ENCODE peak calls at places on chromosomes 4 and X, in eight cellular contexts. A is ovary, E is lower leg skin, S is iPS DF 6.9, Y is colonic mucosa, I is cardiac muscle cell, O is PC-3, X is GM23248. M is an unnamed sample.

GRCh38 chr4:23667659-23668058 is 222.2 kb downstream of the PPARGC1A start:
- DNase-seq in A (no peak), O (no peak), E (no peak), I (no peak), S (no peak), X (no peak), Y (no peak), M (no peak)

GRCh38 chr4:188021548-188022249 is 26.1 kb downstream of the ZFP42 start:
- DNase-seq in A (no peak), X (no peak), E (no peak), Y (peak), I (no peak), O (peak), S (no peak), M (no peak)

GRCh38 chr4:89823416-89823815 is 13.5 kb downstream of the SNCA start:
- DNase-seq in S (no peak), Y (no peak), E (no peak), A (no peak), I (peak), O (no peak), X (peak), M (no peak)

GRCh38 chr4:189988892-189989431 is 38.1 kb downstream of the FRG2 start:
- DNase-seq in E (no peak), O (no peak), Y (no peak), X (no peak), I (no peak), S (no peak), A (no peak), M (no peak)

GRCh38 chrX:30141966-30142365 is 73.4 kb upstream of the MAGEB2 start:
- DNase-seq in X (peak), I (peak), A (no peak), E (no peak), O (peak), Y (no peak), S (peak), M (no peak)

GRCh38 chr4:8675383-8675782 is 82.8 kb downstream of the CPZ start:
- DNase-seq in A (no peak), E (no peak), I (peak), X (peak), O (peak), S (peak), Y (no peak), M (peak)

GRCh38 chr4:117010695-117011094 is 74.7 kb downstream of the TRAM1L1 start:
- DNase-seq in O (no peak), A (no peak), E (no peak), I (no peak), Y (no peak), X (no peak), S (no peak), M (no peak)

GRCh38 chrX:31293409-31293808 is 221.6 kb upstream of the FTHL17 start:
- DNase-seq in X (no peak), O (no peak), I (no peak), Y (no peak), E (no peak), S (no peak), A (no peak), M (no peak)

GRCh38 chrX:16125520-16126149 is 2.3 kb downstream of the GRPR start:
- DNase-seq in I (no peak), Y (no peak), O (peak), A (no peak), X (no peak), E (no peak), S (no peak), M (peak)

GRCh38 chrX:135086197-135086854 is 34.0 kb downstream of the ETDB start:
- DNase-seq in Y (peak), O (peak), I (peak), X (peak), S (no peak), E (no peak), A (no peak), M (peak)

GRCh38 chr4:130028552-130028951 is 932.6 kb downstream of the C4orf33 start:
- DNase-seq in A (no peak), I (no peak), X (no peak), Y (no peak), E (no peak), O (no peak), S (no peak), M (no peak)

GRCh38 chrX:57596109-57596870 is 4.5 kb downstream of the ZXDB start:
- DNase-seq in X (peak), S (no peak), O (peak), Y (no peak), I (peak), A (no peak), E (no peak), M (no peak)

GRCh38 chrX:29948653-29949052 is 266.7 kb upstream of the MAGEB2 start:
- DNase-seq in A (no peak), X (no peak), E (no peak), O (peak), Y (no peak), S (no peak), I (peak), M (no peak)

GRCh38 chrX:47568656-47569295 is 7.8 kb downstream of the ARAF start:
- DNase-seq in X (no peak), A (no peak), I (no peak), S (no peak), O (peak), Y (no peak), E (no peak), M (no peak)

GRCh38 chr4:148203056-148203898 is 238.9 kb downstream of the NR3C2 start:
- DNase-seq in E (no peak), X (no peak), I (no peak), A (no peak), O (no peak), Y (peak), S (no peak), M (peak)

GRCh38 chr4:8915201-8916200 is 43.9 kb upstream of the HMX1 start:
- DNase-seq in X (no peak), S (no peak), E (peak), I (no peak), A (peak), Y (peak), O (no peak), M (no peak)

GRCh38 chr4:31291238-31291637 is 571.1 kb downstream of the PCDH7 start:
- DNase-seq in X (no peak), A (no peak), Y (no peak), I (no peak), E (no peak), O (no peak), S (peak), M (no peak)

GRCh38 chr4:34181891-34182290 is 2062.4 kb downstream of the ARAP2 start:
- DNase-seq in E (no peak), I (peak), Y (no peak), A (no peak), S (no peak), X (peak), O (peak), M (no peak)

GRCh38 chr4:37977471-37978452 is 17.6 kb downstream of the PTTG2 start:
- DNase-seq in X (peak), A (peak), Y (peak), S (no peak), E (peak), O (peak), I (peak), M (peak)

GRCh38 chr4:9762823-9763475 is 18.5 kb upstream of the DRD5 start:
- DNase-seq in A (peak), S (peak), E (no peak), O (peak), Y (peak), X (peak), I (peak), M (peak)

GRCh38 chr4:153729901-153730300 is 29.9 kb downstream of the RNF175 start:
- DNase-seq in Y (no peak), X (no peak), O (no peak), I (no peak), S (no peak), E (no peak), A (no peak), M (no peak)

GRCh38 chrX:12360991-12361598 is 222.8 kb downstream of the FRMPD4 start:
- DNase-seq in E (no peak), X (no peak), S (no peak), I (peak), A (no peak), O (peak), Y (no peak), M (no peak)

GRCh38 chr4:45931151-45931550 is 192.7 kb downstream of the GABRG1 start:
- DNase-seq in X (peak), E (no peak), Y (no peak), O (peak), I (no peak), S (no peak), A (no peak), M (no peak)

GRCh38 chrX:37776283-37776986 is 3.4 kb upstream of the CYBB start:
- DNase-seq in I (no peak), Y (no peak), A (no peak), E (no peak), O (no peak), S (no peak), X (no peak), M (no peak)

GRCh38 chr4:110395416-110395815 is 80.5 kb upstream of the ENPEP start:
- DNase-seq in X (no peak), I (no peak), E (no peak), Y (no peak), A (no peak), S (no peak), O (no peak), M (no peak)

GRCh38 chrX:139850968-139851367 is 81.9 kb downstream of the ATP11C start:
- DNase-seq in Y (no peak), S (no peak), I (no peak), X (no peak), O (no peak), E (no peak), A (no peak), M (no peak)

GRCh38 chrX:18272222-18272621 is 51.5 kb upstream of the BEND2 start:
- DNase-seq in X (no peak), S (no peak), O (no peak), A (no peak), I (no peak), Y (no peak), E (no peak), M (no peak)

GRCh38 chr4:53682196-53682595 is 90.9 kb upstream of the LNX1 start:
- DNase-seq in E (no peak), I (peak), X (peak), O (peak), Y (no peak), S (no peak), A (no peak), M (no peak)

GRCh38 chr4:23070848-23071570 is 378.3 kb downstream of the GBA3 start:
- DNase-seq in I (no peak), S (no peak), X (no peak), A (no peak), E (no peak), O (no peak), Y (no peak), M (no peak)

GRCh38 chr4:125016892-125017299 is 297.9 kb upstream of the FAT4 start:
- DNase-seq in E (no peak), X (no peak), Y (no peak), O (no peak), I (no peak), S (no peak), A (no peak), M (no peak)

GRCh38 chrX:50903387-50904027 is 7.0 kb upstream of the BMP15 start:
- DNase-seq in X (peak), S (no peak), Y (peak), I (peak), O (peak), A (no peak), E (no peak), M (peak)

GRCh38 chr4:40848251-40848650 is 98.5 kb downstream of the NSUN7 start:
- DNase-seq in X (no peak), Y (no peak), S (no peak), E (peak), I (no peak), O (no peak), A (no peak), M (no peak)

GRCh38 chrX:55490974-55491373 is 1.3 kb upstream of the USP51 start:
- DNase-seq in I (peak), S (no peak), O (no peak), Y (no peak), E (peak), A (no peak), X (no peak), M (no peak)

GRCh38 chr4:110900206-110900769 is 277.4 kb upstream of the PITX2 start:
- DNase-seq in X (peak), E (no peak), A (no peak), Y (no peak), S (no peak), O (no peak), I (no peak), M (no peak)

GRCh38 chr4:176793060-176793605 is 411 bp upstream of the VEGFC start:
- DNase-seq in O (no peak), A (no peak), S (no peak), Y (no peak), I (no peak), E (peak), X (no peak), M (no peak)

GRCh38 chr4:38318737-38319455 is 345.1 kb upstream of the KLF3 start:
- DNase-seq in I (peak), Y (peak), O (peak), S (peak), E (peak), A (peak), X (peak), M (peak)

GRCh38 chr4:121778991-121779628 is 14.1 kb upstream of the SMIM43 start:
- DNase-seq in X (peak), S (no peak), I (peak), O (no peak), E (no peak), A (no peak), Y (no peak), M (no peak)

GRCh38 chr4:165680821-165681220 is 192.2 kb upstream of the TLL1 start:
- DNase-seq in I (no peak), E (no peak), X (no peak), S (no peak), O (peak), Y (no peak), A (no peak), M (no peak)

GRCh38 chr4:1873291-1873690 is 2.1 kb downstream of the NSD2 start:
- DNase-seq in I (no peak), O (no peak), Y (no peak), X (no peak), S (no peak), E (no peak), A (no peak), M (no peak)
- H3K4me3 ChIP-seq in I (no peak), O (peak), Y (no peak), X (peak), S (no peak), E (no peak), A (no peak), M (no peak)

DNA sequence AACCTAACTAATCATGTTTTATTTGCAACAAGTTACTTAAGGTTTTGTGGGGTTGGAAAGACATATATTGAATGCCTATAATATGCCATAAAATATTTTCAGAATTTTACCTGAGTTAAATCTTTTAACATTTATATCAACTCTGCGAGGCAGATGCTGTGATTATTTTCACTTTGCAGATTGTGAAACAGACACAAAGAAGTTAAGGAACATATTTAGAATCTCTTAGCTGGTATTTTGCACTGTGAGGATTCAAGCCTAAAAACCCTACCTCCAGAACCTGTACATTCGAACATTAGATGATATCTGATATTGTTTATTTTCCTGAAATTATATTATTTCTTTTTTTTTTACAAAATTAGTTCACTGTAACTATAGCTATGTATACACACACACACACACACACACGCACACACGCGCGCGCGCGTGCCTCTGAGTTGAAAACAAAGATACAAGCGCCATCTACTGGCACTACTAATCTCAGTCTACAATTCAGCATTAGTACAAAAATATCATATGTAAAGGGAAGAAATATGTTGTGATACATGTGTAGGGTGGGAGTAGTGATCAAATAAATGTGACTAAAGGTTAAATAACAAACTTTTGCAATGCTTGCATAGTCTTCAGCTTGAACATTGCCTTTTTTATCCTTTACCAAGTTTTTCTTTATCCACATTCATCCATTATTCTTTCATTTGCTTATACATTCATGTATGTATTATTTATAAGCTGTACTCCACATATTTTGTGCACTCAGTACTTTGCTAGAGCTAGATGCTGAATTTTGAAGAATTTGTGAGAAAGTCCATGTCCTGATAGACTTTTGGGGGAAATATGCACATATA is 61.5 kb downstream of the ANXA10 start:
- DNase-seq in E (peak), A (peak), S (no peak), O (peak), X (peak), Y (peak), I (peak), M (peak)
- H3K4me3 ChIP-seq in E (no peak), A (peak), S (no peak), O (peak), X (peak), Y (no peak), I (no peak), M (peak)

GRCh38 chr4:1793940-1794808 is 1.1 kb downstream of the FGFR3 start:
- DNase-seq in I (no peak), X (peak), S (no peak), Y (no peak), O (no peak), A (no peak), E (no peak), M (no peak)

GRCh38 chr4:1794809-1795303 is 1.8 kb downstream of the FGFR3 start:
- DNase-seq in Y (no peak), O (no peak), A (no peak), E (no peak), I (no peak), X (no peak), S (no peak), M (no peak)

GRCh38 chr4:1797298-1797860 is 4.3 kb downstream of the FGFR3 start:
- DNase-seq in X (no peak), A (no peak), E (no peak), O (no peak), I (no peak), S (no peak), Y (no peak), M (no peak)

GRCh38 chr4:1796486-1797204 is 3.6 kb downstream of the FGFR3 start:
- DNase-seq in Y (no peak), O (no peak), A (no peak), I (no peak), S (no peak), E (no peak), X (no peak), M (no peak)

GRCh38 chr4:1795304-1796195 is 2.5 kb downstream of the FGFR3 start:
- DNase-seq in I (no peak), O (no peak), A (no peak), X (no peak), Y (peak), E (no peak), S (no peak), M (peak)
- H3K4me3 ChIP-seq in I (peak), O (no peak), A (peak), X (no peak), Y (peak), E (peak), S (peak), M (peak)

GRCh38 chrX:68851082-68851481 is 22.3 kb downstream of the EFNB1 start:
- DNase-seq in A (no peak), Y (no peak), O (no peak), X (no peak), I (no peak), E (no peak), S (no peak), M (no peak)
- H3K4me3 ChIP-seq in A (no peak), Y (no peak), O (no peak), X (no peak), I (no peak), E (no peak), S (no peak), M (no peak)

GRCh38 chrX:83446355-83446754 is 61.7 kb upstream of the POU3F4 start:
- DNase-seq in A (no peak), Y (no peak), O (no peak), I (no peak), X (no peak), S (no peak), E (no peak), M (no peak)
- H3K4me3 ChIP-seq in A (no peak), Y (no peak), O (no peak), I (no peak), X (no peak), S (no peak), E (no peak), M (no peak)

M was measured in body of pancreas.